ENCODE peak calls at places on chromosomes 5 and 9, in eight cellular contexts. R is BE2C, E is lower leg skin, F is sigmoid colon, G is GM12864, H is IMR-90, W is adrenal gland, Y is epithelial cell of esophagus. I is an unnamed sample.

GRCh38 chr9:15738011-15738410 is 185.2 kb downstream of the CCDC171 start:
- DNase-seq in R (no peak), E (no peak), F (no peak), G (no peak), H (no peak), W (no peak), Y (no peak), I (no peak)

GRCh38 chr5:55623789-55624188 is 88.3 kb downstream of the SLC38A9 start:
- DNase-seq in R (no peak), E (no peak), F (no peak), G (no peak), H (no peak), W (no peak), Y (no peak), I (no peak)

GRCh38 chr9:134192311-134192950 is 28.1 kb upstream of the RNU6ATAC start:
- DNase-seq in R (peak), E (no peak), F (peak), G (no peak), H (no peak), W (peak), Y (no peak), I (no peak)

GRCh38 chr9:121599186-121599871 is 52.1 kb upstream of the DAB2IP start:
- DNase-seq in R (peak), E (no peak), F (peak), G (no peak), H (peak), W (peak), Y (peak), I (peak)

GRCh38 chr5:64811050-64811640 is 42.4 kb downstream of the CWC27 start:
- DNase-seq in R (peak), E (no peak), F (no peak), G (peak), H (peak), W (no peak), Y (peak), I (peak)

GRCh38 chr5:37886207-37886905 is 46.5 kb upstream of the GDNF start:
- DNase-seq in R (peak), E (no peak), F (no peak), G (no peak), H (no peak), W (no peak), Y (no peak), I (no peak)

GRCh38 chr9:126150411-126151030 is 176.1 kb upstream of the MVB12B start:
- DNase-seq in R (peak), E (peak), F (no peak), G (no peak), H (no peak), W (peak), Y (no peak), I (no peak)

GRCh38 chr5:141182248-141182647 is at the start of gene PCDHB16:
- DNase-seq in R (peak), E (no peak), F (peak), G (no peak), H (peak), W (peak), Y (no peak), I (no peak)

GRCh38 chr9:33187519-33188218 is 20.5 kb upstream of the B4GALT1 start:
- DNase-seq in R (no peak), E (no peak), F (peak), G (no peak), H (peak), W (no peak), Y (no peak), I (no peak)

DNA sequence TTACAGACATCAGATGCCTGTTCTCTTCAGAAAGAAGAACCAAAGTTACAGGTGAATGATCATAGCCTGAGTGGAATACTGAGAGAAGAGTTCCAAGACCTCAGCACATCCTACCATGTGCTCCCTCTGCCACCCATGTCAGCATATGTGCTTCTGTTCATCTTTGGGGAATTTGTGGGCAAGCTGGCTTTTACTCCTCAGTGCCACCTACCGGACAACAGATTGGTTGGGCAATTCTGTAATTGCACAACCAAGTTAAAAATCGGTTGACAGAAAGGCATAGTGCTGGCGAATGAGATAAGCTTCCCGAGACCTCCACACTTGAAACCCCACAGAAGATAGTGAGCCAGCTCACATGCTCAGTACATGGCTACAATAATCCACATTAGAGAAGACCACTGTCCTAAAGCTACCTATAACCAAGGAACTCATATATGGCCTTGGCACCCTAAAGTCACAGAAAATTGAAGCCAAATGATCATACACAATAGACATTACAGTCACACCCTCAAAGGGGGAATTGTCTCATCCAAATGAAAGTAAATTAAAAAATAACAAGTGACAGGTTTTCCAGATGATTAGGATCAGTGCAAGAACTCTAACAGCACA is 1238.0 kb upstream of the NUDT12 start:
- DNase-seq in R (no peak), E (no peak), F (no peak), G (no peak), H (no peak), W (no peak), Y (peak), I (peak)
- TF ChIP-seq CTCF in R (no peak), E (no peak), F (no peak), G (peak), H (peak), W (peak), Y (peak), I (peak)

GRCh38 chr5:51466214-51466613 is 83.0 kb downstream of the ISL1 start:
- DNase-seq in R (no peak), E (no peak), F (no peak), G (no peak), H (no peak), W (no peak), Y (no peak), I (no peak)

GRCh38 chr5:51472472-51472871 is 89.2 kb downstream of the ISL1 start:
- DNase-seq in R (no peak), E (no peak), F (no peak), G (no peak), H (no peak), W (no peak), Y (no peak), I (no peak)

GRCh38 chr5:51465165-51465564 is 81.9 kb downstream of the ISL1 start:
- DNase-seq in R (peak), E (no peak), F (no peak), G (no peak), H (no peak), W (no peak), Y (peak), I (no peak)

GRCh38 chr5:51471642-51472041 is 88.4 kb downstream of the ISL1 start:
- DNase-seq in R (no peak), E (no peak), F (no peak), G (no peak), H (no peak), W (no peak), Y (no peak), I (no peak)

DNA sequence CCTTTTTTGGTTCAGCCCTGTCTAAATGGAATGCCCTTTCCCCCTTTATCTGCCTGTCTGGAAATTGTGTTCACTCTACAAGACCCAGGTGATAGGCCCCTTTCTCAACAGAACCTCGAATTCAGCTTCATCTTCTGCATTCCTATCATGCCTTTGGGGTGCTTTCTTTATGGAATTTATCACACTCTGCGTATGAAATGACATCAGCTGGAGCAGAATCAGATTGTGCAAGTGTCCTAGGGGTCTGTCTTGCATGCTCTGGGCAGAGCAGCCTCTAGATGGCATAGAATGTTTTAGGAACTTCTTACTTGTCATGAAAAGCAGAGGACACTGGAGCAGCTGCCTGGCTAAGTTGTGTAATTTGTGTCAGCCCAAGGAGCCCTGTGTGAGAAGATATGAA is 84.9 kb downstream of the ISL1 start:
- DNase-seq in R (no peak), E (no peak), F (no peak), G (no peak), H (no peak), W (no peak), Y (peak), I (no peak)
- TF ChIP-seq CTCF in R (peak), E (no peak), F (no peak), G (no peak), H (no peak), W (no peak), Y (peak), I (no peak)

GRCh38 chr5:176744584-176744965 is 65.8 kb upstream of the UNC5A start:
- DNase-seq in R (no peak), E (no peak), F (no peak), G (no peak), H (no peak), W (peak), Y (no peak), I (peak)
- TF ChIP-seq CTCF in R (peak), E (no peak), F (no peak), G (peak), H (peak), W (no peak), Y (peak), I (peak)

GRCh38 chr5:10689391-10690081 is 71.5 kb downstream of the DAP start:
- DNase-seq in R (peak), E (no peak), F (no peak), G (no peak), H (peak), W (no peak), Y (peak), I (peak)
- TF ChIP-seq CTCF in R (peak), E (no peak), F (no peak), G (peak), H (peak), W (no peak), Y (peak), I (peak)

GRCh38 chr9:87883274-87883673 is 597 bp downstream of the SPATA31E1 start:
- DNase-seq in R (no peak), E (no peak), F (no peak), G (no peak), H (no peak), W (peak), Y (no peak), I (no peak)

GRCh38 chr9:87882627-87883026 is at the start of gene SPATA31E1:
- DNase-seq in R (no peak), E (no peak), F (no peak), G (no peak), H (no peak), W (peak), Y (no peak), I (no peak)

GRCh38 chr9:87884578-87885459 is 2.1 kb downstream of the SPATA31E1 start:
- DNase-seq in R (no peak), E (no peak), F (no peak), G (no peak), H (no peak), W (peak), Y (no peak), I (no peak)

GRCh38 chr9:87885484-87886189 is 3.0 kb downstream of the SPATA31E1 start:
- DNase-seq in R (no peak), E (no peak), F (no peak), G (no peak), H (no peak), W (peak), Y (no peak), I (no peak)

DNA sequence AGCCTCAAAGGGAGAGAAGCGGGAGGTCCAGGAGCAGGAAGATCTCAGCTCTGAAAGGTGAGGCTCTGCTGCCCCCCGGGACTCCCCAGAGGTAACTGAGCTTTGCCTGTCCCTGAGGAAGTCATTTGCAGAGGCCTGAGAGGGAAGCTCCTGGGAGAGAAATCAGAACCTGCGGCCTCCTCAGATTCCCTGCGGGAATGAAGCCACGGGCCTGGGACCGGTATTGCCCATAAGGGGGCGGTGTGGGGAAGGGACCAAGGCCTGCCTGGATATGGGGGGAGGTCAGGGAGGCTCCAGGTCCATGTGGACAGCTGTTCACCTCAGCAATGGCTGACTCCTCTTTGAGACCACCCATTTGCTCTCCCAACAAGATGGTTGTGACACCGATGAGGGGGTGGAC is 1.3 kb downstream of the SPATA31E1 start:
- DNase-seq in R (no peak), E (no peak), F (no peak), G (no peak), H (no peak), W (peak), Y (no peak), I (no peak)
- TF ChIP-seq CTCF in R (peak), E (no peak), F (no peak), G (peak), H (no peak), W (no peak), Y (no peak), I (no peak)

DNA sequence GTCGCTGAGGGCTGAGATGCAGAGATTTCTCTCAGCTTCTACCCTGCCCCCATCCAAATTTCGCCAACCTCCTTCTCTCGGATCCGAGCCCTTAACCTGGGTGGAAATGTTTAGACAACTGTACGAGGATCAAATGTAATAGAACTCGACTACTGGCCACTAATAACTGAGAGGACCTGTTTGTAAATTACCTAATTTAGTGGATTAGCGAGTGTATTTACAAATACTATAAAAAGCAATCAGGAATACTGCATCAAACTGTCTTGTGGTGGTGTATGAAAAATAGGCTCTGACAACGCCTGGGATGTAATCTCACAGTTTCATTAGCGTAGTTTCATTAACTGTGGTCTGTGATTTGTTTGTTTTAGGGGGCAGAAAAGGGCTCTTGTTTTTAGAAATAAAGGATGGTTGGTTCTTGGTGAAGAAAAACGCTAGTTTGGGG is 1.3 kb downstream of the SLC44A1 start:
- DNase-seq in R (no peak), E (no peak), F (no peak), G (no peak), H (no peak), W (no peak), Y (no peak), I (no peak)
- TF ChIP-seq CTCF in R (no peak), E (no peak), F (no peak), G (no peak), H (no peak), W (no peak), Y (no peak), I (no peak)

DNA sequence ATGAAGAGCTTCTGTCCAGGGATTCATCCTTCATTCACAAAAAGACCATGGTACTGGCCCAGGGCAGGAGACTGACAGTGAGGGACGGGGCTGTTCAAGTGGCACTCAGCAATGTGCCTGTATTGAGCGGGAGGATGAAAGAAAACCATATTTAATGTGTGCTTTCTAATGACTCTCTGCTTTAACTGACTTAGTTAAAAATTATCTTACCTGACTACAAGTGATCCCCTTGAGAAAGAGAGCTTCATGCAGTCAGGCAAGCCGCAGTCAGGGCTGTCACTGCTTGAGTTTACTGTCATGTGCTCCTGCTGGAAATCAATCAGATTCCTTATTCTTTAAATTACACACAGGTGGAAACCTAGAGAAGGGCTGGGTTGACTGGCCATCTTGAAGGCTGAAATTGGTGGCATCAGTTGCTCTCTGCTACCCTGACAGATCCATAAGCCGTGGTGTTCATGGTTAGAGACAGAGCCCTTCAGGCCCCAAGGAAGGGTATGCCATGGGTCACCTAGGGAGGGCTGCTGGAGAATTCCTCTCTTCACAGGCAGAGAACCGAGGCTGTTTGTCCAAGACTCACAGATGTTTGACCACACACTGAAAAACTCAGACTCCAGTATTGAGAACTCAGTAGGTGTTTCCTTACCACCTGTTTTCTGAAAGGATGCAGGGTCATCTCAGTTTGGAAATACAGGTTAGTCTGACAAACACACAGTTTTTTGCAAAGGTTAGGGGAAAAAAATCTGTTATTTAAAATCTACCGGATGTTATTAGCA is 70.9 kb downstream of the TRIO start:
- DNase-seq in R (no peak), E (no peak), F (no peak), G (no peak), H (no peak), W (no peak), Y (no peak), I (no peak)
- TF ChIP-seq CTCF in R (no peak), E (no peak), F (no peak), G (no peak), H (no peak), W (no peak), Y (no peak), I (no peak)

GRCh38 chr5:135891280-135891679 is 4.4 kb downstream of the IL9 start:
- DNase-seq in R (no peak), E (no peak), F (no peak), G (no peak), H (peak), W (no peak), Y (no peak), I (no peak)
- TF ChIP-seq CTCF in R (no peak), E (no peak), F (no peak), G (no peak), H (no peak), W (no peak), Y (no peak), I (no peak)

GRCh38 chr9:81174023-81174422 is 515.3 kb downstream of the TLE1 start:
- DNase-seq in R (no peak), E (no peak), F (no peak), G (no peak), H (no peak), W (no peak), Y (no peak), I (no peak)
- TF ChIP-seq CTCF in R (peak), E (no peak), F (no peak), G (no peak), H (no peak), W (no peak), Y (no peak), I (no peak)

DNA sequence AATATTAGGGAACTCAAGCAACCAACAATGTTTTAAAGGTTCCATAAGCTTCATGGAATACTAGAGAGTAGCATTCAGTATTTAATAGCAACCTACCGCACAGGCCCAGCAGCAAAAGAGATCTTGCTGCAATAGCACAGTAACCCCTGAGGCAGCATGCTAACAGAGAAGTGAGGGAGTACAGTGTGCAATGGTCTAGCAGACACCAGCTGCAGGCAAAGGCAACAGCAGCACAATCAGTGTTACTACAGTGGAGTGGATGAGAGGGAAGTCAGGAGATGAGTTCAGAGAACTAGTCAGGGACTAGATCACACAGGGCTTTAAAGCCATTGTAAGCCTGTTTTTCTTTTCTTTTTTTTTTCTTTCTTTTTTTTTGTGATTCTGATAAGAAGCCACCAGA is 2.8 kb downstream of the TICAM2 start:
- DNase-seq in R (peak), E (peak), F (no peak), G (no peak), H (peak), W (peak), Y (peak), I (peak)
- TF ChIP-seq CTCF in R (no peak), E (no peak), F (no peak), G (no peak), H (no peak), W (no peak), Y (no peak), I (no peak)